ENCODE peak calls at places on chromosome 18, in nine cellular contexts. D is BJ, G is heart left ventricle, B is sigmoid colon, Z is AG10803, Q is uterus, W is spleen, S is prostate gland, I is psoas muscle. P is an unnamed sample.
A peak's percentile ranks its signal among the peaks of the same experiment; 100 is the strongest.

GRCh38 chr18:12398625-12399024 is 9.1 kb upstream of the PRELID3A start:
- DNase-seq in D (no peak), G (no peak), B (no peak), Z (peak; percentile 30), Q (no peak), W (no peak), S (no peak), I (no peak), P (no peak)

GRCh38 chr18:68449292-68449691 is 265.6 kb downstream of the TMX3 start:
- DNase-seq in D (peak; percentile 94), G (no peak), B (no peak), Z (peak; percentile 98), Q (no peak), W (no peak), S (no peak), I (no peak), P (peak; percentile 61)

GRCh38 chr18:24546304-24546703 is 85.9 kb downstream of the HRH4 start:
- DNase-seq in D (no peak), G (no peak), B (no peak), Z (no peak), Q (no peak), W (no peak), S (no peak), I (no peak), P (no peak)

GRCh38 chr18:5424903-5425302 is 118.9 kb downstream of the EPB41L3 start:
- DNase-seq in D (no peak), G (no peak), B (no peak), Z (peak; percentile 51), Q (no peak), W (no peak), S (no peak), I (no peak), P (no peak)

GRCh38 chr18:43661570-43661969 is 384.3 kb upstream of the SYT4 start:
- DNase-seq in D (peak; percentile 10), G (no peak), B (no peak), Z (peak; percentile 63), Q (no peak), W (no peak), S (no peak), I (no peak), P (peak; percentile 51)

GRCh38 chr18:58202406-58202730 is 158.3 kb downstream of the NEDD4L start:
- DNase-seq in D (no peak), G (no peak), B (no peak), Z (peak; percentile 42), Q (peak; percentile 36), W (no peak), S (peak; percentile 42), I (no peak), P (no peak)

GRCh38 chr18:45664824-45665763 is 49.8 kb downstream of the SLC14A2 start:
- DNase-seq in D (no peak), G (peak; percentile 52), B (no peak), Z (peak; percentile 50), Q (peak; percentile 59), W (no peak), S (peak; percentile 47), I (no peak), P (no peak)

GRCh38 chr18:24506175-24506574 is 45.7 kb downstream of the HRH4 start:
- DNase-seq in D (no peak), G (no peak), B (no peak), Z (no peak), Q (no peak), W (no peak), S (no peak), I (no peak), P (no peak)

GRCh38 chr18:77208969-77209368 is 40.7 kb upstream of the GALR1 start:
- DNase-seq in D (no peak), G (peak; percentile 66), B (peak; percentile 76), Z (peak; percentile 12), Q (no peak), W (no peak), S (no peak), I (no peak), P (no peak)

GRCh38 chr18:70673834-70674233 is 385.0 kb downstream of the SOCS6 start:
- DNase-seq in D (no peak), G (no peak), B (no peak), Z (no peak), Q (no peak), W (no peak), S (no peak), I (no peak), P (no peak)
- H3K4me3 ChIP-seq in D (no peak overlapping the region), G (no peak overlapping the region), B (no peak overlapping the region), Z (no peak overlapping the region), Q (no peak overlapping the region), W (no peak overlapping the region), S (no peak overlapping the region), I (no peak overlapping the region), P (no peak overlapping the region)

DNA sequence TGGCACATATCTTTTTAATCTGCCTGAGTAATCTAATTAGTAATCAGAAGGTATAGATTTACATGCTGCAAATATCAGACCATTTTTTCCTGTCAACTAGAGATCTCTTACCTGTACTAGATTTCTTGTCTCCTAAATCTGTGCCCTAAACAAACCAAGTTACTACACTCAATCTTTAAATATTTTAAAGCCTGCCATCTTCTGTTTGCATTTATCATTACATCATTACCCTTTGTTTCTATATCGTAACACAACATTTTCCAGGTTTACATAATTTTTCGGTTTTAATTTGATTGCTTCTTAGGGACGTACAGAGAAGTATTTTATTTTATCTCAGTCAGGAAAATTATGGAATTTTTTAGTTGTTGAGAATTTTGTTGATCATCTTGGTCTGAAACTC is 25.7 kb downstream of the PSMA8 start:
- DNase-seq in D (no peak), G (no peak), B (no peak), Z (no peak), Q (no peak), W (no peak), S (no peak), I (no peak), P (no peak)
- TF ChIP-seq CTCF in D (no peak), G (no peak), B (no peak), Z (peak; percentile 26), Q (no peak), W (no peak), S (peak; percentile 8), I (no peak), P (no peak)

GRCh38 chr18:3508576-3509559 is 58.9 kb downstream of the TGIF1 start:
- DNase-seq in D (no peak), G (no peak), B (no peak), Z (no peak), Q (no peak), W (no peak), S (no peak), I (no peak), P (no peak)
- H3K4me3 ChIP-seq in D (no peak overlapping the region), G (no peak overlapping the region), B (no peak overlapping the region), Z (no peak overlapping the region), Q (no peak overlapping the region), W (no peak overlapping the region), S (no peak overlapping the region), I (no peak overlapping the region), P (no peak overlapping the region)

GRCh38 chr18:23092121-23092520 is 43.2 kb upstream of the CABLES1 start:
- DNase-seq in D (no peak), G (no peak), B (no peak), Z (no peak), Q (no peak), W (peak; percentile 58), S (no peak), I (no peak), P (no peak)

GRCh38 chr18:23095463-23095862 is 39.8 kb upstream of the CABLES1 start:
- DNase-seq in D (no peak), G (no peak), B (no peak), Z (no peak), Q (no peak), W (no peak), S (no peak), I (no peak), P (no peak)

GRCh38 chr18:23093772-23094171 is 41.5 kb upstream of the CABLES1 start:
- DNase-seq in D (no peak), G (no peak), B (peak; percentile 25), Z (no peak), Q (no peak), W (peak; percentile 14), S (no peak), I (no peak), P (no peak)

GRCh38 chr18:23099621-23100020 is 35.7 kb upstream of the CABLES1 start:
- DNase-seq in D (no peak), G (no peak), B (no peak), Z (no peak), Q (no peak), W (peak; percentile 20), S (peak; percentile 26), I (no peak), P (peak; percentile 47)

GRCh38 chr18:23094411-23095165 is 40.7 kb upstream of the CABLES1 start:
- DNase-seq in D (no peak), G (no peak), B (peak; percentile 33), Z (no peak), Q (no peak), W (peak; percentile 40), S (no peak), I (no peak), P (no peak)
- TF ChIP-seq CTCF in D (no peak), G (no peak), B (no peak), Z (no peak), Q (no peak), W (no peak), S (no peak), I (no peak), P (no peak)

GRCh38 chr18:22560283-22560627 is 142.5 kb upstream of the CTAGE1 start:
- DNase-seq in D (no peak), G (no peak), B (no peak), Z (no peak), Q (no peak), W (no peak), S (no peak), I (no peak), P (no peak)
- H3K4me3 ChIP-seq in D (no peak overlapping the region), G (peak overlapping the region; percentile 65), B (peak overlapping the region; percentile 63), Z (peak overlapping the region; percentile 57), Q (peak overlapping the region; percentile 41), W (no peak overlapping the region), S (no peak overlapping the region), I (peak overlapping the region; percentile 68), P (peak overlapping the region; percentile 61)

GRCh38 chr18:75880913-75881504 is 453.5 kb upstream of the SMIM21 start:
- DNase-seq in D (no peak), G (no peak), B (no peak), Z (no peak), Q (no peak), W (no peak), S (peak; percentile 13), I (no peak), P (no peak)
- TF ChIP-seq CTCF in D (no peak), G (no peak), B (no peak), Z (no peak), Q (no peak), W (no peak), S (no peak), I (no peak), P (no peak)

DNA sequence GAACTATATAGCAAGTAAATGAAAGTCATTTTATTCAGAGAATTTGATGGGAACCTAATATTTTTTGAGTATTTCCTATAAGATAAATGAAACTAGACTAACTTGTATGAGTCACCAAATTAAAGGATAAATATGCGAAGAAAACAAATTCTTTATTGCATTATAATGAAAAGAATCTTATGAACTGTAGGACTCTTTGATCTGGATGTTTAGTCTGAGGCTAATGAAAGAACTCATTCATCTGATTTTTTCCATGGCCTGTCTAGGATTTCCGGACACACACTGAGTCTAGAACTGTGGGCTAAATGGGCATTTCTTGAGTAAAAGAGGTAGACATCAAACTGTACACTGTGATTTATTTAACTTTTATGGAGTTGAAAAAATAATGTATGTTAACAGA is 43.1 kb downstream of the ZNF519 start:
- DNase-seq in D (no peak), G (no peak), B (no peak), Z (no peak), Q (no peak), W (no peak), S (no peak), I (no peak), P (no peak)
- H3K4me3 ChIP-seq in D (no peak overlapping the region), G (no peak overlapping the region), B (no peak overlapping the region), Z (no peak overlapping the region), Q (no peak overlapping the region), W (no peak overlapping the region), S (no peak overlapping the region), I (no peak overlapping the region), P (no peak overlapping the region)